ENCODE peak calls at places on chromosome 19, in nine cellular contexts. Y, X, H, I, U, M, W, T and C are unnamed samples.

GRCh38 chr19:17246681-17247425 is 1.1 kb upstream of the NR2F6 start:
- DNase-seq in Y (no peak), X (peak), H (peak), I (no peak), U (no peak), M (no peak), W (peak), T (peak), C (no peak)

GRCh38 chr19:49057636-49058234 is at the start of gene CGB7:
- DNase-seq in Y (peak), X (peak), H (peak), I (peak), U (peak), M (no peak), W (peak), T (peak), C (peak)

GRCh38 chr19:16139752-16140151 is 3.7 kb upstream of the HSH2D start:
- DNase-seq in Y (no peak), X (no peak), H (no peak), I (no peak), U (no peak), M (no peak), W (no peak), T (no peak), C (no peak)

GRCh38 chr19:58007285-58007684 is 4.7 kb upstream of the ZNF606 start:
- DNase-seq in Y (peak), X (no peak), H (no peak), I (no peak), U (no peak), M (no peak), W (no peak), T (no peak), C (no peak)

GRCh38 chr19:33192010-33192409 is 2.1 kb upstream of the LRP3 start:
- DNase-seq in Y (no peak), X (no peak), H (no peak), I (no peak), U (peak), M (no peak), W (peak), T (no peak), C (no peak)

GRCh38 chr19:34664168-34664567 is 12.8 kb downstream of the SCGB2B2 start:
- DNase-seq in Y (no peak), X (peak), H (peak), I (no peak), U (no peak), M (peak), W (no peak), T (no peak), C (no peak)

GRCh38 chr19:42362342-42362741 is 27.8 kb downstream of the CNFN start:
- DNase-seq in Y (no peak), X (no peak), H (no peak), I (no peak), U (no peak), M (no peak), W (no peak), T (no peak), C (no peak)

GRCh38 chr19:9043524-9043923 is 33.3 kb upstream of the MUC16 start:
- DNase-seq in Y (no peak), X (no peak), H (no peak), I (no peak), U (no peak), M (no peak), W (no peak), T (no peak), C (no peak)

GRCh38 chr19:16260160-16260793 is 62.6 kb downstream of the AP1M1 start:
- DNase-seq in Y (no peak), X (no peak), H (no peak), I (no peak), U (no peak), M (no peak), W (no peak), T (no peak), C (no peak)

GRCh38 chr19:13597625-13598024 is 91.3 kb upstream of the CACNA1A start:
- DNase-seq in Y (peak), X (peak), H (peak), I (peak), U (peak), M (no peak), W (no peak), T (no peak), C (peak)

GRCh38 chr19:54431255-54431838 is 16.1 kb downstream of the TTYH1 start:
- DNase-seq in Y (no peak), X (peak), H (peak), I (no peak), U (no peak), M (peak), W (no peak), T (no peak), C (no peak)
- TF ChIP-seq CTCF in Y (no peak), X (no peak), H (no peak), I (no peak), U (no peak), M (no peak), W (no peak), T (no peak), C (no peak)

GRCh38 chr19:50820086-50820485 is 3.5 kb downstream of the KLK1 start:
- DNase-seq in Y (no peak), X (no peak), H (no peak), I (no peak), U (no peak), M (no peak), W (peak), T (no peak), C (no peak)

GRCh38 chr19:50821622-50822021 is 2.0 kb downstream of the KLK1 start:
- DNase-seq in Y (no peak), X (no peak), H (no peak), I (no peak), U (no peak), M (no peak), W (peak), T (no peak), C (no peak)

GRCh38 chr19:50821248-50821612 is 2.4 kb downstream of the KLK1 start:
- DNase-seq in Y (no peak), X (no peak), H (no peak), I (no peak), U (no peak), M (no peak), W (no peak), T (no peak), C (no peak)

GRCh38 chr19:50819636-50820035 is 4.0 kb downstream of the KLK1 start:
- DNase-seq in Y (no peak), X (no peak), H (no peak), I (no peak), U (no peak), M (no peak), W (no peak), T (no peak), C (no peak)

GRCh38 chr19:50820549-50821247 is 2.9 kb downstream of the KLK1 start:
- DNase-seq in Y (no peak), X (no peak), H (no peak), I (no peak), U (no peak), M (no peak), W (peak), T (no peak), C (no peak)
- TF ChIP-seq CTCF in Y (no peak), X (no peak), H (no peak), I (no peak), U (no peak), M (no peak), W (no peak), T (no peak), C (no peak)

GRCh38 chr19:10230904-10231623 is at the start of gene S1PR2:
- DNase-seq in Y (peak), X (peak), H (peak), I (peak), U (peak), M (peak), W (peak), T (peak), C (peak)

GRCh38 chr19:10231624-10232228 is 595 bp upstream of the S1PR2 start:
- DNase-seq in Y (no peak), X (no peak), H (no peak), I (no peak), U (no peak), M (no peak), W (no peak), T (no peak), C (no peak)

GRCh38 chr19:10228925-10229324 is 2.2 kb downstream of the S1PR2 start:
- DNase-seq in Y (peak), X (no peak), H (no peak), I (no peak), U (peak), M (no peak), W (no peak), T (no peak), C (peak)

GRCh38 chr19:10228393-10228792 is 2.7 kb downstream of the S1PR2 start:
- DNase-seq in Y (no peak), X (no peak), H (no peak), I (no peak), U (no peak), M (no peak), W (no peak), T (no peak), C (no peak)

DNA sequence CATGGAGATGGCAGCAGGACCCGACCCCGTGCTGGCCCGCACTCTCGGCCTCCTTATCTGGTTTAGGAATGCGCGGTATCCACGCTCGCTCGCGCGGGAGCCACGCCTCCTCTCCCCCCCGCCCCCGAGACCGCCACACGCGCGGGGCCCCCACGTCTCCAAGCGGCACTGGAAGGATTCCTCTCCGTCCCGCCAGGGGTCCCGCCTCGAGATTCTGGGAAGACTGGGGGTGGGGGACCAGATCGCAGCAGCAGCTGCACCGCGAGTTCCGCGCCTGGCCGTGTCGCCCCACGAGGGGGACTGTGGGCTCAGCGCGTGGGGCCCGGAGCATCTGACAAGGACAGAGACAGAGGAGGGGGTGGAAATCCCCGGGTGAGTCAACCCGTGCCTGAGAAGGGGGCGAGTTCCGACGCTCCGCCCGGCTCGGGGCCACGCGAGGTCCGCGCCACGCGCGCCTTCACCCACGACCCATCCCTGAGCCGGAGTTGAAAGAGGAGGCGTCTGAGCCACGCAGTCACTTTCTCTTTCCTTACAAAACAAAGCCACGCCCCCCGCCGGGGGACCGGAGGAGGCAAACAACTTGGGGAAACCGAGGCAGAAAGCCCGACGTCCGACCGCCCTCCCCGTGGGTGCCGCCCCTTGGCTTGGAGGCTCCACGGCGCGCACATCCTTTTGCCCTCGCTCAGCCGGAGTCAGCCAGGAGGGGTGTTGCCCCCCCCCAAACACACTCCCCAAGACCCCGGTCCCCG is 802 bp downstream of the S1PR2 start:
- DNase-seq in Y (peak), X (peak), H (peak), I (peak), U (peak), M (no peak), W (no peak), T (peak), C (peak)
- TF ChIP-seq CTCF in Y (no peak), X (no peak), H (no peak), I (no peak), U (no peak), M (no peak), W (no peak), T (peak), C (peak)

DNA sequence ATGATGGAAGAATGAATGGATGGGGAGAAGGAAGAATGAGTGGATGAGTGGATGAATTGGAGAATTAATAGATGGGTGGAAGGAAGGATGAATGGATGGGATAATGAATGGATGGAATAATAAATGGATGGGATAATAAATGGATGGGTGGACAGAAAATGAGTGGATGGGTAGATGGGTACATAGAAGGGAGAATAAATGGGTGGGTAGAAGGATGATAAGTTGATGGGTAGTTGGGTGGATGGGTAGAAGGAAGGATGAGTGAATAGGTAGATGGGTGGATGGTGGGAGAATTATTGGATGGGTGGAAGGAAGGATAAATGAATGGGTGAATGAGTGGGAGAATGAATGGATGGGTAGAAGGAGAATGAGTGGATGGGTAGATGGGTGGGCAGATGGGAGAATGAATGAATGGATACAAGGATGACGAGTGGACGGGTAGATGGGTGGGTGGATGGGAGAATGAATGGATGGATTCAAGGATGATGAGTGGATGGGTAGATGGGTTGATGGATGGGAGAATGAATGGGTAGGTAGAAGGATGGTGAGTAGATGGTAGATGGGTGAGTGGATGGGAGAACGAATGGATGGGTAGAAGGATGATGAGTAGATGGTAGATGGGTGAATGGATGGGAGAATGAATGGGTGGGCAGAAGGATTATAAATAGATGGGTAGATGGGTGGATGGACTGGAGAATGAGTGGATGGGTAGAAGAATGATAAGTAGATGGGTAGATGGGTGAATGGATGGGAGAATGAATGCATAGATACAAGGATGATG is 15.9 kb downstream of the VSTM2B start:
- DNase-seq in Y (no peak), X (no peak), H (no peak), I (no peak), U (no peak), M (no peak), W (no peak), T (no peak), C (no peak)
- TF ChIP-seq CTCF in Y (no peak), X (no peak), H (no peak), I (no peak), U (no peak), M (no peak), W (no peak), T (no peak), C (no peak)

GRCh38 chr19:47540748-47541147 is 25.9 kb upstream of the NAPA start:
- DNase-seq in Y (peak), X (peak), H (no peak), I (no peak), U (no peak), M (no peak), W (no peak), T (no peak), C (no peak)
- TF ChIP-seq CTCF in Y (peak), X (peak), H (peak), I (no peak), U (no peak), M (no peak), W (no peak), T (peak), C (no peak)

GRCh38 chr19:55486043-55486970 is 1.3 kb downstream of the NAT14 start:
- DNase-seq in Y (no peak), X (peak), H (no peak), I (no peak), U (no peak), M (no peak), W (no peak), T (no peak), C (no peak)
- TF ChIP-seq CTCF in Y (peak), X (peak), H (no peak), I (no peak), U (no peak), M (no peak), W (no peak), T (peak), C (no peak)

GRCh38 chr19:11479470-11480080 is 1.3 kb downstream of the ELAVL3 start:
- DNase-seq in Y (peak), X (peak), H (no peak), I (no peak), U (peak), M (no peak), W (peak), T (peak), C (no peak)

GRCh38 chr19:11481777-11482383 is 1.0 kb upstream of the ELAVL3 start:
- DNase-seq in Y (peak), X (peak), H (peak), I (peak), U (peak), M (no peak), W (peak), T (peak), C (peak)

GRCh38 chr19:11482384-11483050 is 1.7 kb upstream of the ELAVL3 start:
- DNase-seq in Y (peak), X (peak), H (peak), I (peak), U (peak), M (peak), W (peak), T (peak), C (peak)

GRCh38 chr19:11480081-11480926 is 542 bp downstream of the ELAVL3 start:
- DNase-seq in Y (no peak), X (no peak), H (no peak), I (no peak), U (no peak), M (no peak), W (no peak), T (no peak), C (no peak)

DNA sequence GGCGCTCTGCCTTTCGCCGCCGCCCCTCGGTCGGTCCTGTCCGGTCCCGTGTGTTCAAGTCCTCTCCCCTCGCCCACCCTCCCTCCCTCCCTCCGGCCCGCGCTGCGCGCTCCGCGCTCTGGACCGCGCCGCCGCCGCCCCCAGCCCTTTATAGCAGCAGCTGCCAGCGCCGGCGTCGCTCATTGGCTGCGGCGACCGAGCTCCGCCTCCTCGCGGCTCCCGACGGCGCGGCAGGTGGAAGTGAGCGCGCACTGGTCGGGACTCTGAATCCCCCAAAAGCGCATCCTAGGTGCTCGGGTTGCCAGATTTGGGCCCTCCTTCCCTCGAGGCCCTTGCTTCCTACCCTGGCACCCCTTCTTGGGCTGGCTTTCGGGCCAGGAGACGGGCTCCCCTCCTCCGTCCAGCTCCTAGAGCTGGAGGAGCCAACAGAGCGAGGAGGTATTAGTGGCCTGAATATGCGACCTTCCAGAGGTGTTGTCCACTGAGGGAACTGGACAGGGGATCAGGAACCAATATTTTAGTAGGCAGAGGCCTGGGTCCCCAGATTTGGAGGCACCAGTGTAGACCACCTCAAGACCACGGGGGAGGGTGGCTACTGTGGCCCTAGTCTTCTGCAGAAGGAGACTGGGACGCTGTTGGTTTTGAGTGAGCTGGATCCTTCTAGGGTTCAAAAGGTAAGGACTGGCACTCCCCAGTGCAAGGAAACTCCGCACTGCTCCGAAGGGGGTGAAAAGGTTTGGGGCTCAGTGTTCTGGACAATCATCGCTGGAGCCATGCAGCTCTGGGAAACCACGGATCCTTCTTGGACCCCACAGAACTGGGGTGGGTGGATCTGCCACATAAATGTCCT is at the start of gene ELAVL3:
- DNase-seq in Y (no peak), X (no peak), H (no peak), I (no peak), U (peak), M (no peak), W (no peak), T (no peak), C (no peak)
- TF ChIP-seq CTCF in Y (no peak), X (no peak), H (no peak), I (no peak), U (no peak), M (no peak), W (no peak), T (no peak), C (no peak)